ENCODE peak calls at places on chromosomes 16 and 17, in four cellular contexts. One of them, this sample, is unnamed.
A peak's percentile ranks its signal among the peaks of the same experiment; 100 is the strongest.

GRCh38 chr17:46940692-46941404 is 17.9 kb downstream of the GOSR2 start:
- DNase-seq in stimulated activated CD8-positive, alpha-beta memory T cell treated with anti-CD3 and anti-CD28 coated beads, Interleukin-4, amount 100 ng/mL, for 1 hour: peak; percentile 20
- DNase-seq in T follicular helper cell: peak; percentile 46
- DNase-seq in omental fat pad: peak; percentile 35
- DNase-seq in this sample: peak; percentile 81

GRCh38 chr16:25012525-25012991 is 2.6 kb downstream of the ARHGAP17 start:
- DNase-seq in stimulated activated CD8-positive, alpha-beta memory T cell treated with anti-CD3 and anti-CD28 coated beads, Interleukin-4, amount 100 ng/mL, for 1 hour: no peak
- DNase-seq in T follicular helper cell: no peak
- DNase-seq in omental fat pad: no peak
- DNase-seq in this sample: no peak

GRCh38 chr17:1412185-1413110 is 12.4 kb upstream of the YWHAE start:
- DNase-seq in stimulated activated CD8-positive, alpha-beta memory T cell treated with anti-CD3 and anti-CD28 coated beads, Interleukin-4, amount 100 ng/mL, for 1 hour: no peak
- DNase-seq in T follicular helper cell: no peak
- DNase-seq in omental fat pad: no peak
- DNase-seq in this sample: peak; percentile 73

GRCh38 chr16:81647527-81647926 is 131.6 kb upstream of the PLCG2 start:
- DNase-seq in stimulated activated CD8-positive, alpha-beta memory T cell treated with anti-CD3 and anti-CD28 coated beads, Interleukin-4, amount 100 ng/mL, for 1 hour: no peak
- DNase-seq in T follicular helper cell: no peak
- DNase-seq in omental fat pad: no peak
- DNase-seq in this sample: no peak

GRCh38 chr16:78607022-78607421 is 507.6 kb downstream of the WWOX start:
- DNase-seq in stimulated activated CD8-positive, alpha-beta memory T cell treated with anti-CD3 and anti-CD28 coated beads, Interleukin-4, amount 100 ng/mL, for 1 hour: no peak
- DNase-seq in T follicular helper cell: no peak
- DNase-seq in omental fat pad: no peak
- DNase-seq in this sample: no peak

GRCh38 chr17:40932608-40933007 is 4.8 kb downstream of the KRT23 start:
- DNase-seq in stimulated activated CD8-positive, alpha-beta memory T cell treated with anti-CD3 and anti-CD28 coated beads, Interleukin-4, amount 100 ng/mL, for 1 hour: no peak
- DNase-seq in T follicular helper cell: no peak
- DNase-seq in omental fat pad: no peak
- DNase-seq in this sample: no peak

GRCh38 chr17:57557793-57558681 is 187.1 kb downstream of the CCDC182 start:
- DNase-seq in stimulated activated CD8-positive, alpha-beta memory T cell treated with anti-CD3 and anti-CD28 coated beads, Interleukin-4, amount 100 ng/mL, for 1 hour: no peak
- DNase-seq in T follicular helper cell: no peak
- DNase-seq in omental fat pad: no peak
- DNase-seq in this sample: no peak

GRCh38 chr17:76204277-76204676 is 36.0 kb downstream of the RNF157 start:
- DNase-seq in stimulated activated CD8-positive, alpha-beta memory T cell treated with anti-CD3 and anti-CD28 coated beads, Interleukin-4, amount 100 ng/mL, for 1 hour: no peak
- DNase-seq in T follicular helper cell: no peak
- DNase-seq in omental fat pad: no peak
- DNase-seq in this sample: no peak

GRCh38 chr16:67311607-67312449 is 14.7 kb downstream of the KCTD19 start:
- DNase-seq in stimulated activated CD8-positive, alpha-beta memory T cell treated with anti-CD3 and anti-CD28 coated beads, Interleukin-4, amount 100 ng/mL, for 1 hour: no peak
- DNase-seq in T follicular helper cell: no peak
- DNase-seq in omental fat pad: peak; percentile 40
- DNase-seq in this sample: no peak

GRCh38 chr17:29980261-29980660 is 38.8 kb downstream of the EFCAB5 start:
- DNase-seq in stimulated activated CD8-positive, alpha-beta memory T cell treated with anti-CD3 and anti-CD28 coated beads, Interleukin-4, amount 100 ng/mL, for 1 hour: no peak
- DNase-seq in T follicular helper cell: no peak
- DNase-seq in omental fat pad: no peak
- DNase-seq in this sample: no peak

GRCh38 chr17:40539711-40540411 is 25.4 kb downstream of the CCR7 start:
- DNase-seq in stimulated activated CD8-positive, alpha-beta memory T cell treated with anti-CD3 and anti-CD28 coated beads, Interleukin-4, amount 100 ng/mL, for 1 hour: no peak
- DNase-seq in T follicular helper cell: no peak
- DNase-seq in omental fat pad: no peak
- DNase-seq in this sample: peak; percentile 73

This sample was measured in left lobe of liver.